ENCODE peak calls at places on chromosome 1, in four cellular contexts. One of them, this sample, is unnamed.

GRCh38 chr1:81600878-81601658 is 199.7 kb upstream of the ADGRL2 start:
- DNase-seq in epithelial cell of esophagus: no peak
- DNase-seq in H4: no peak
- DNase-seq in ureter: no peak
- DNase-seq in this sample: no peak

GRCh38 chr1:114009393-114009792 is 30.1 kb downstream of the OLFML3 start:
- DNase-seq in epithelial cell of esophagus: peak; percentile 47
- DNase-seq in ureter: no peak
- DNase-seq in H4: peak; percentile 50
- DNase-seq in this sample: peak; percentile 12

GRCh38 chr1:52139817-52140540 is 1.9 kb upstream of the ZFYVE9 start:
- DNase-seq in epithelial cell of esophagus: peak; percentile 96
- DNase-seq in ureter: no peak
- DNase-seq in H4: peak; percentile 81
- DNase-seq in this sample: peak; percentile 38

GRCh38 chr1:66732407-66733166 is 19.7 kb upstream of the DYNLT5 start:
- DNase-seq in H4: no peak
- DNase-seq in epithelial cell of esophagus: peak; percentile 71
- DNase-seq in ureter: no peak
- DNase-seq in this sample: no peak

GRCh38 chr1:17802164-17802563 is 47.0 kb downstream of the ACTL8 start:
- DNase-seq in epithelial cell of esophagus: no peak
- DNase-seq in ureter: no peak
- DNase-seq in H4: no peak
- DNase-seq in this sample: no peak

GRCh38 chr1:213325482-213325881 is 274.4 kb downstream of the RPS6KC1 start:
- DNase-seq in ureter: no peak
- DNase-seq in epithelial cell of esophagus: no peak
- DNase-seq in H4: no peak
- DNase-seq in this sample: no peak

GRCh38 chr1:29983366-29983765 is 740.0 kb downstream of the MATN1 start:
- DNase-seq in H4: no peak
- DNase-seq in ureter: no peak
- DNase-seq in epithelial cell of esophagus: no peak
- DNase-seq in this sample: no peak

GRCh38 chr1:235108876-235109275 is 19.8 kb downstream of the TOMM20 start:
- DNase-seq in ureter: peak; percentile 14
- DNase-seq in epithelial cell of esophagus: no peak
- DNase-seq in H4: no peak
- DNase-seq in this sample: no peak

GRCh38 chr1:203428981-203429599 is 46.5 kb upstream of the PRELP start:
- DNase-seq in ureter: no peak
- DNase-seq in H4: no peak
- DNase-seq in epithelial cell of esophagus: peak; percentile 15
- DNase-seq in this sample: peak; percentile 68

GRCh38 chr1:248891758-248892157 is 14.3 kb upstream of the PGBD2 start:
- DNase-seq in ureter: no peak
- DNase-seq in epithelial cell of esophagus: no peak
- DNase-seq in H4: no peak
- DNase-seq in this sample: no peak

GRCh38 chr1:159341736-159342135 is 39.6 kb downstream of the FCER1A start:
- DNase-seq in epithelial cell of esophagus: peak; percentile 13
- DNase-seq in ureter: no peak
- DNase-seq in H4: no peak
- DNase-seq in this sample: no peak

GRCh38 chr1:59198565-59198964 is 98.3 kb upstream of the FGGY start:
- DNase-seq in ureter: no peak
- DNase-seq in epithelial cell of esophagus: no peak
- DNase-seq in H4: no peak
- DNase-seq in this sample: no peak

GRCh38 chr1:156114919-156115513 is 505 bp downstream of the LMNA start:
- DNase-seq in H4: no peak
- DNase-seq in epithelial cell of esophagus: no peak
- DNase-seq in ureter: no peak
- DNase-seq in this sample: peak; percentile 70

This sample was measured in DMS53.